ENCODE peak calls at places on chromosomes 12 and 14, in four cellular contexts. A is non-pigmented ciliary epithelial cell, P is ecto neural progenitor cell, O is neural crest cell. N is an unnamed sample.

GRCh38 chr14:68676511-68676943 is 116.3 kb downstream of the ZFP36L1 start:
- DNase-seq in O (no peak), A (no peak), P (peak), N (no peak)

GRCh38 chr12:39010406-39010805 is 105.0 kb upstream of the CPNE8 start:
- DNase-seq in P (no peak), O (no peak), A (no peak), N (no peak)

GRCh38 chr14:54192610-54193009 is 204.2 kb upstream of the CDKN3 start:
- DNase-seq in O (no peak), P (no peak), A (no peak), N (no peak)

GRCh38 chr12:55051197-55051920 is 31.6 kb downstream of the NEUROD4 start:
- DNase-seq in P (no peak), O (no peak), A (no peak), N (no peak)

GRCh38 chr14:67517083-67517482 is 16.0 kb upstream of the PLEKHH1 start:
- DNase-seq in P (peak), O (no peak), A (no peak), N (no peak)

GRCh38 chr12:123532021-123532420 is 1.5 kb downstream of the RILPL1 start:
- DNase-seq in A (no peak), P (no peak), O (no peak), N (peak)

GRCh38 chr14:52852810-52853521 is 61.6 kb upstream of the GNPNAT1 start:
- DNase-seq in P (no peak), O (no peak), A (no peak), N (no peak)

GRCh38 chr14:50040401-50040775 is 76.0 kb downstream of the VCPKMT start:
- DNase-seq in P (no peak), O (no peak), A (no peak), N (peak)

GRCh38 chr14:55843718-55844403 is 263.9 kb downstream of the KTN1 start:
- DNase-seq in O (no peak), P (no peak), A (no peak), N (no peak)

GRCh38 chr14:32230695-32231280 is 27.7 kb upstream of the RNU6-8 start:
- DNase-seq in A (peak), O (no peak), P (no peak), N (no peak)

GRCh38 chr12:52513736-52514135 is 6.5 kb downstream of the KRT5 start:
- DNase-seq in A (no peak), P (no peak), O (no peak), N (no peak)

GRCh38 chr14:70188608-70189540 is at the start of gene SLC8A3:
- DNase-seq in P (peak), O (peak), A (no peak), N (peak)

GRCh38 chr14:38851109-38851508 is 251.9 kb downstream of the SEC23A start:
- DNase-seq in A (no peak), P (no peak), O (no peak), N (no peak)

N was measured in B cell.